ENCODE peak calls at places on chromosome 16, in ten cellular contexts. J, C, V, F, B, D, E, Y, N and W are unnamed samples.

GRCh38 chr16:66030036-66030435 is 336.5 kb upstream of the CDH5 start:
- DNase-seq in J (no peak), C (no peak), V (peak), F (no peak), B (no peak), D (no peak), E (no peak), Y (no peak), N (no peak), W (no peak)

GRCh38 chr16:77657016-77657415 is 65.3 kb upstream of the NUDT7 start:
- DNase-seq in J (no peak), C (no peak), V (peak), F (no peak), B (peak), D (no peak), E (no peak), Y (no peak), N (no peak), W (no peak)

GRCh38 chr16:674968-675883 is at the start of gene RHBDL1:
- DNase-seq in J (no peak), C (peak), V (peak), F (no peak), B (peak), D (no peak), E (no peak), Y (peak), N (no peak), W (no peak)

GRCh38 chr16:89361756-89362155 is 128.6 kb downstream of the ANKRD11 start:
- DNase-seq in J (no peak), C (no peak), V (no peak), F (no peak), B (no peak), D (no peak), E (no peak), Y (no peak), N (no peak), W (no peak)

GRCh38 chr16:55820615-55821014 is 12.3 kb downstream of the CES1 start:
- DNase-seq in J (no peak), C (no peak), V (no peak), F (no peak), B (no peak), D (no peak), E (no peak), Y (no peak), N (no peak), W (no peak)

GRCh38 chr16:85084841-85085535 is 27.3 kb downstream of the CIBAR2 start:
- DNase-seq in J (no peak), C (no peak), V (no peak), F (no peak), B (no peak), D (no peak), E (no peak), Y (no peak), N (no peak), W (no peak)

GRCh38 chr16:72637306-72637705 is 410.6 kb downstream of the ZFHX3 start:
- DNase-seq in J (no peak), C (no peak), V (peak), F (no peak), B (no peak), D (no peak), E (no peak), Y (peak), N (no peak), W (peak)

GRCh38 chr16:396605-397004 is 394 bp upstream of the NME4 start:
- DNase-seq in J (no peak), C (peak), V (peak), F (no peak), B (peak), D (no peak), E (no peak), Y (no peak), N (no peak), W (no peak)

GRCh38 chr16:4507588-4508345 is 30.8 kb downstream of the CDIP1 start:
- DNase-seq in J (no peak), C (no peak), V (no peak), F (no peak), B (no peak), D (no peak), E (no peak), Y (no peak), N (no peak), W (no peak)

GRCh38 chr16:12750554-12750918 is 53.2 kb downstream of the CPPED1 start:
- DNase-seq in J (no peak), C (no peak), V (no peak), F (no peak), B (no peak), D (no peak), E (no peak), Y (no peak), N (no peak), W (no peak)

GRCh38 chr16:3520398-3520797 is 19.6 kb downstream of the CLUAP1 start:
- DNase-seq in J (no peak), C (no peak), V (peak), F (no peak), B (no peak), D (no peak), E (no peak), Y (no peak), N (no peak), W (no peak)

GRCh38 chr16:51286272-51286671 is 135.2 kb upstream of the SALL1 start:
- DNase-seq in J (no peak), C (no peak), V (no peak), F (no peak), B (no peak), D (no peak), E (no peak), Y (no peak), N (no peak), W (no peak)

GRCh38 chr16:47848481-47849109 is 307.2 kb downstream of the ABCC12 start:
- DNase-seq in J (peak), C (no peak), V (peak), F (no peak), B (no peak), D (no peak), E (no peak), Y (no peak), N (no peak), W (peak)

GRCh38 chr16:85424260-85425060 is 188.7 kb upstream of the GSE1 start:
- DNase-seq in J (no peak), C (no peak), V (no peak), F (no peak), B (no peak), D (peak), E (no peak), Y (no peak), N (no peak), W (no peak)

GRCh38 chr16:53131363-53132071 is 76.7 kb downstream of the CHD9 start:
- DNase-seq in J (peak), C (peak), V (peak), F (peak), B (peak), D (peak), E (peak), Y (peak), N (peak), W (peak)

GRCh38 chr16:2471016-2471652 is at the start of gene NTN3:
- DNase-seq in J (no peak), C (peak), V (no peak), F (no peak), B (no peak), D (no peak), E (no peak), Y (no peak), N (no peak), W (no peak)

GRCh38 chr16:69276143-69277115 is 34.7 kb upstream of the VPS4A start:
- DNase-seq in J (peak), C (no peak), V (peak), F (peak), B (no peak), D (peak), E (no peak), Y (no peak), N (peak), W (no peak)

GRCh38 chr16:21646091-21646490 is 6.3 kb downstream of the IGSF6 start:
- DNase-seq in J (no peak), C (no peak), V (no peak), F (no peak), B (no peak), D (no peak), E (no peak), Y (no peak), N (no peak), W (no peak)

GRCh38 chr16:86549076-86549892 is 5.8 kb downstream of the MTHFSD start:
- DNase-seq in J (no peak), C (no peak), V (no peak), F (no peak), B (no peak), D (no peak), E (no peak), Y (no peak), N (no peak), W (no peak)
- H3K27ac ChIP-seq in J (no peak), C (no peak), V (no peak), F (no peak), B (no peak), D (no peak), E (no peak), Y (no peak), N (no peak), W (no peak)

GRCh38 chr16:49312389-49312990 is 30.9 kb upstream of the CBLN1 start:
- DNase-seq in J (no peak), C (no peak), V (no peak), F (no peak), B (no peak), D (no peak), E (no peak), Y (no peak), N (no peak), W (no peak)

GRCh38 chr16:49311823-49312222 is 30.2 kb upstream of the CBLN1 start:
- DNase-seq in J (no peak), C (no peak), V (no peak), F (no peak), B (no peak), D (no peak), E (no peak), Y (no peak), N (no peak), W (no peak)

GRCh38 chr16:49315602-49316001 is 34.0 kb upstream of the CBLN1 start:
- DNase-seq in J (no peak), C (no peak), V (no peak), F (no peak), B (no peak), D (no peak), E (no peak), Y (no peak), N (no peak), W (no peak)
- H3K27ac ChIP-seq in J (no peak), C (no peak), V (no peak), F (no peak), B (no peak), D (no peak), E (no peak), Y (no peak), N (no peak), W (no peak)

DNA sequence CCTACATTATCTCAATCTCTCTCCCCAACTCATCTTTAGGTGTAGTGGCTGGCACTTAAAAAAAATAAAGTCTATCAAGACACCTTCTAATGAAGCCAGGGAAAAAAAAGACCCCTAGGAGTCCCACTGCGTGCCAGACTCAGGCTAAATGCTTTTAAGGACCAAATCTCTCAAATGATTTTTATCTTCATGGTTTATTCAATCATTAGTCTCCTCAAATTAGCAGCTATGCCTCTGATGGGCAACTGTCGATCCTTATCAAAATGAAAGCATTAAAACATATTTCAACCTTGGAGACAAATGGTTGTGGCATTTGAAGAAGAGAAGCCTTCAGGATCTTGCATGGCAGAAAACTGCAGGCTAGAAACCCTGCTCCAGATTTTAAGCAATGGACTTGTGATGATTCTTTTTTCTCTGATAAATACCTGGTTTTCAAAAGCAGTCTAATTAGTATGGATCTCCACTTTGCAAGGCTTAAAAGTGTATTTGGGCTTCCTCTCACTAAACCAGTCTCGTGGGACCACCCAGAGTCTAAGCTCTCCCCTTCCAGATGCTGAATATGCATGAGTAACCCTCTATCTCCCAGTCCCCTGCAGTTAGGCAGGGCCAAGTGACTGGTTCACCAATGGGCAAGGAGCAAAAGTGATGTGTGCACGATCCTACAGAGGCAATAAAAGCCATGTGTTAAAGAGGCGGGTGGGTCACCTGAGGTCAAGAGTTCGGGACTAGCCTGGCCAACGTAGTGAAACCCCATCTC is 14.9 kb downstream of the ITPRIPL2 start:
- DNase-seq in J (no peak), C (no peak), V (no peak), F (no peak), B (no peak), D (no peak), E (no peak), Y (no peak), N (no peak), W (no peak)
- H3K27ac ChIP-seq in J (no peak), C (no peak), V (no peak), F (no peak), B (no peak), D (no peak), E (no peak), Y (no peak), N (no peak), W (no peak)

GRCh38 chr16:11575223-11575589 is 11.5 kb downstream of the LITAF start:
- DNase-seq in J (no peak), C (no peak), V (no peak), F (no peak), B (no peak), D (no peak), E (no peak), Y (no peak), N (no peak), W (no peak)
- H3K27ac ChIP-seq in J (no peak), C (no peak), V (no peak), F (peak), B (no peak), D (no peak), E (peak), Y (no peak), N (peak), W (no peak)

GRCh38 chr16:58485184-58485887 is 14.6 kb upstream of the NDRG4 start:
- DNase-seq in J (no peak), C (no peak), V (no peak), F (no peak), B (no peak), D (no peak), E (no peak), Y (no peak), N (no peak), W (no peak)
- H3K27ac ChIP-seq in J (peak), C (no peak), V (no peak), F (no peak), B (no peak), D (peak), E (no peak), Y (no peak), N (no peak), W (no peak)

DNA sequence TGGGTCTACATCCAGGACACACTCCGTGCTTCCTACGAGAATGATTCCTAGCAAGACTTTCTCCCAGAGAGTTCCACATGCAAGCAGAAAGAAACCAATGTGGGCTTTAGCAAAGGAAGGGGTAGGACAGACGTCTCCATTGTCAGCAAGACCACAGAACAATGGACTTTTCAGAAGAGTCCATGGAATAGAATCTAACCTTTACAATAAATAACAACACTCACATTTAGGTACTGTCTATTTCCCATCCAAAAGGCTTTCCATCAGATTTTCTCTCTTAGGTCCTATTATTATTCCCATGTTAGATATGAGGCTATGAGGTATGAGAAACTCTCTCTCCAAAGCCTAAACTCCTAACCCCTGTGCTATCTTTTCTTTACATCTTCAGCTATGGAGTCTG is 360.9 kb downstream of the GRIN2A start:
- DNase-seq in J (no peak), C (no peak), V (no peak), F (no peak), B (no peak), D (no peak), E (no peak), Y (no peak), N (no peak), W (no peak)
- H3K27ac ChIP-seq in J (no peak), C (no peak), V (no peak), F (no peak), B (no peak), D (no peak), E (no peak), Y (no peak), N (no peak), W (no peak)